ENCODE peak calls at places on chromosomes 6 and 20, in nine cellular contexts. Y is endothelial cell, Q is upper lobe of right lung, J is WERI-Rb-1, G is IMR-90, C is lower lobe of right lung, H is fibroblast of lung, N is MCF 10A, R is epithelial cell of esophagus. L is an unnamed sample.

GRCh38 chr6:33983109-33983475 is 162.8 kb downstream of the GRM4 start:
- DNase-seq in Y (no peak), Q (peak), J (peak), G (peak), C (peak), H (no peak), N (peak), R (peak), L (peak)

GRCh38 chr6:28856617-28857000 is 67.2 kb downstream of the TRIM27 start:
- DNase-seq in Y (no peak), Q (no peak), J (no peak), G (no peak), C (no peak), H (no peak), N (no peak), R (no peak), L (no peak)

GRCh38 chr20:57879437-57880115 is 169.8 kb upstream of the PMEPA1 start:
- DNase-seq in Y (no peak), Q (no peak), J (no peak), G (no peak), C (no peak), H (no peak), N (no peak), R (no peak), L (no peak)

GRCh38 chr6:136792945-136793289 is 640 bp upstream of the MAP3K5 start:
- DNase-seq in Y (peak), Q (peak), J (peak), G (peak), C (peak), H (peak), N (peak), R (peak), L (peak)

GRCh38 chr6:114733596-114733995 is 390.8 kb upstream of the HS3ST5 start:
- DNase-seq in Y (no peak), Q (no peak), J (no peak), G (no peak), C (no peak), H (no peak), N (peak), R (peak), L (no peak)

GRCh38 chr6:154458565-154459475 is 51.7 kb downstream of the CNKSR3 start:
- DNase-seq in Y (no peak), Q (no peak), J (no peak), G (no peak), C (no peak), H (peak), N (no peak), R (no peak), L (no peak)

GRCh38 chr6:30238178-30238795 is 25.1 kb upstream of the TRIM26 start:
- DNase-seq in Y (no peak), Q (no peak), J (peak), G (peak), C (no peak), H (peak), N (peak), R (peak), L (no peak)

GRCh38 chr6:96522469-96523009 is 933 bp downstream of the UFL1 start:
- DNase-seq in Y (no peak), Q (no peak), J (no peak), G (peak), C (no peak), H (peak), N (no peak), R (peak), L (no peak)

GRCh38 chr6:26065952-26066380 is 21.3 kb upstream of the HFE start:
- DNase-seq in Y (peak), Q (peak), J (peak), G (peak), C (no peak), H (peak), N (peak), R (peak), L (no peak)

GRCh38 chr6:73323323-73323722 is 30.8 kb downstream of the DPPA5 start:
- DNase-seq in Y (no peak), Q (no peak), J (no peak), G (no peak), C (no peak), H (no peak), N (no peak), R (no peak), L (no peak)

GRCh38 chr6:143064996-143065683 is 4.5 kb downstream of the AIG1 start:
- DNase-seq in Y (no peak), Q (no peak), J (no peak), G (no peak), C (no peak), H (peak), N (peak), R (peak), L (no peak)

GRCh38 chr20:42604998-42605970 is 584.4 kb downstream of the PTPRT start:
- DNase-seq in Y (no peak), Q (no peak), J (no peak), G (no peak), C (no peak), H (no peak), N (no peak), R (no peak), L (no peak)

GRCh38 chr6:130565696-130566095 is 199.9 kb downstream of the TMEM200A start:
- DNase-seq in Y (no peak), Q (no peak), J (no peak), G (no peak), C (no peak), H (no peak), N (no peak), R (no peak), L (no peak)

GRCh38 chr6:37712508-37712907 is 14.8 kb upstream of the MDGA1 start:
- DNase-seq in Y (no peak), Q (no peak), J (no peak), G (no peak), C (no peak), H (no peak), N (no peak), R (no peak), L (no peak)

GRCh38 chr20:16350465-16350864 is 222.8 kb downstream of the KIF16B start:
- DNase-seq in Y (no peak), Q (no peak), J (no peak), G (peak), C (no peak), H (peak), N (peak), R (peak), L (no peak)

GRCh38 chr6:101163611-101164010 is 229.9 kb upstream of the GRIK2 start:
- DNase-seq in Y (no peak), Q (no peak), J (peak), G (no peak), C (no peak), H (no peak), N (no peak), R (no peak), L (no peak)

GRCh38 chr6:83183082-83183828 is 9.8 kb downstream of the PGM3 start:
- DNase-seq in Y (no peak), Q (no peak), J (no peak), G (peak), C (no peak), H (peak), N (peak), R (peak), L (no peak)

GRCh38 chr20:58722379-58722778 is 29.8 kb downstream of the NPEPL1 start:
- DNase-seq in Y (no peak), Q (no peak), J (no peak), G (no peak), C (no peak), H (no peak), N (no peak), R (no peak), L (peak)

GRCh38 chr6:43012364-43012763 is 1.4 kb downstream of the MEA1 start:
- DNase-seq in Y (no peak), Q (no peak), J (no peak), G (no peak), C (no peak), H (no peak), N (no peak), R (no peak), L (no peak)

GRCh38 chr6:43013843-43014433 is at the start of the genes KLHDC3 and MEA1:
- DNase-seq in Y (peak), Q (peak), J (peak), G (peak), C (peak), H (peak), N (peak), R (peak), L (peak)

GRCh38 chr6:43013020-43013842 is 515 bp downstream of the MEA1 start:
- DNase-seq in Y (no peak), Q (no peak), J (no peak), G (peak), C (no peak), H (peak), N (no peak), R (no peak), L (no peak)

GRCh38 chr6:43016166-43016915 is 2.3 kb downstream of the KLHDC3 start:
- DNase-seq in Y (no peak), Q (no peak), J (no peak), G (no peak), C (no peak), H (no peak), N (no peak), R (no peak), L (no peak)

DNA sequence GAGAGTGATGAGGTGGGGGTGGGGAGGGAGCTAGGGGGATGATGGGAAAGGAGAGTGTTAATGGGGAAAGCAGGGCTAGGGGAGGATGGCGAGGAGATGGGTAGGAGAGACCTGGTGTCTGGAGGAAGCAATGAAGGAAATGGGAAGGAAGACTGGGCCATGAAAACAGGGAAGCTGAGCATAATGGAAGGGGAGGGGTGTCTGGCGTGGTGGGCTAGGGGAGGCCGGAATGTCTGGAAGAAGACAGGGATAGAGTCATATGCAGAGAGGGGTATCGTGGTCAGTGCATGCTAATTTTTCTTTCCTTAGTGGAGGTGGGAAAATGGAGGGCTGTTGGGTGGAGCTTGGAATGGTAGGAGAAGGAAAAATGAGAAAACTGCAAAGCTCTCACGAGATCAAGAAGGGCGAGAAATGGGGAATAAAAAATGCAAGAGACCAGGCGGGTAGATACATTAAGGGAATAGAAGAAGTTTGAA is 423 bp downstream of the KLHDC3 start:
- DNase-seq in Y (no peak), Q (no peak), J (no peak), G (peak), C (no peak), H (peak), N (peak), R (peak), L (no peak)
- TF ChIP-seq CTCF in Y (no peak), Q (no peak), J (no peak), G (no peak), C (no peak), H (no peak), N (no peak), R (no peak), L (no peak)

DNA sequence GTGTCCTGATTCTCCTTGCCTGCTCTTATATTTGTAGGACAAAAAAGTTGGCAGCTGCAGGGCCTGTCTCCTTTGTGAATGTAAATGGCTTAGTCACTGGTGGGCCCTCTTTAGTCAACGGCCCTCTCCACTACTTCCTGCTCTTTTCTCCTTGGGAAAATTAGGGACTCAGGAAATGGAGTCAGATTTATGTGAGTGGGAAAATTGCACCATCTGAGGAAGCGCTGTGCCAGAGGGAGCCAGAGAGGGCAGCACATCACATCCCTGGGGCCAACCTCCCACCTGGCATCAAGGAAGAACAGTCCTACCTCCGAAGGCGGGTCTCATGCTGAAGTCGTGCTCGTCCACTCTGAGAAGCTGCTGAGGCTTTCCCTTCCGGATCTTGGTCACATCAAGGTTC is 15.6 kb downstream of the GABRR2 start:
- DNase-seq in Y (no peak), Q (no peak), J (peak), G (peak), C (no peak), H (peak), N (peak), R (no peak), L (no peak)
- TF ChIP-seq CTCF in Y (no peak), Q (no peak), J (peak), G (peak), C (no peak), H (peak), N (no peak), R (peak), L (peak)

GRCh38 chr6:47428746-47429664 is 48.6 kb upstream of the CD2AP start:
- DNase-seq in Y (no peak), Q (no peak), J (no peak), G (no peak), C (no peak), H (no peak), N (no peak), R (no peak), L (no peak)

GRCh38 chr6:47424436-47424836 is 53.2 kb upstream of the CD2AP start:
- DNase-seq in Y (no peak), Q (no peak), J (no peak), G (no peak), C (no peak), H (no peak), N (no peak), R (no peak), L (no peak)

GRCh38 chr6:47428288-47428687 is 49.3 kb upstream of the CD2AP start:
- DNase-seq in Y (no peak), Q (no peak), J (no peak), G (no peak), C (no peak), H (no peak), N (no peak), R (no peak), L (no peak)

GRCh38 chr6:47423087-47423486 is 54.5 kb upstream of the CD2AP start:
- DNase-seq in Y (no peak), Q (no peak), J (no peak), G (peak), C (no peak), H (no peak), N (no peak), R (no peak), L (no peak)

DNA sequence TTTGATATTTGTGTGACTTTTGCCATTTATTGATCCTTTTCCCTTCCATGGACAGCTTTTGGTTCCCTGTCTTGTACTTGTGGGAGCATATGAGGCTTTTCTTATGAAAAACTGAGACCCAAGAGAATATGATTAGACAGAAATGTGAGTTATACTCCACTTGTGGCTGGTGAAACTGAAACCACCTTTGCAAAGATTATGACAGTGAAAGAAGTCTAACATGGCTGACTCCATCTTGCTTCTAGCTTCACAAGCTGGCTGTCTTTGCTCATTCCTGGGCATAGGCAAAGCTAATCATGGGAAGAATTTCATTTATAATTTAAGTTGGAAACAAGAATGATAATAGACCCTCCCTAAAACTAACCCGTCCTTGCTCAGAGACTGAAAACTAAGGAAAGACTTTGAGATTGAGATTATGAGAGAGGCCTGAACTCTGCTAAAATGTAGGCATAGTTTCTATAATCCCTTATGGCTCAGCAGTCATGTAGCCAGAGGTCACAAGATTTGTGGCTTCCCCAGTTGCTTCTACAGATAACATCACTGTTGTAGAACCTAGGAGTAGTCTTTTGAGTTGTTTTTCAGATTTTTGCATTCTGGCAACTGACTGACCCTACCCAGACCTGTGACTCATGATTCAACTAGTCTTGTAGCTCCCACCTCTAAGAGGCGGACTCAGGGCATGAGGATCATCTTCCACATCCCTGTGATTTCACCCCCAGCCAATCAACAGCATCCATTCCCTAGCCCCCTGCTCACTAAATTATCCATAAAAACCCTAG is 50.9 kb upstream of the CD2AP start:
- DNase-seq in Y (no peak), Q (no peak), J (no peak), G (no peak), C (no peak), H (peak), N (no peak), R (no peak), L (no peak)
- TF ChIP-seq CTCF in Y (no peak), Q (no peak), J (no peak), G (no peak), C (no peak), H (no peak), N (no peak), R (no peak), L (no peak)

DNA sequence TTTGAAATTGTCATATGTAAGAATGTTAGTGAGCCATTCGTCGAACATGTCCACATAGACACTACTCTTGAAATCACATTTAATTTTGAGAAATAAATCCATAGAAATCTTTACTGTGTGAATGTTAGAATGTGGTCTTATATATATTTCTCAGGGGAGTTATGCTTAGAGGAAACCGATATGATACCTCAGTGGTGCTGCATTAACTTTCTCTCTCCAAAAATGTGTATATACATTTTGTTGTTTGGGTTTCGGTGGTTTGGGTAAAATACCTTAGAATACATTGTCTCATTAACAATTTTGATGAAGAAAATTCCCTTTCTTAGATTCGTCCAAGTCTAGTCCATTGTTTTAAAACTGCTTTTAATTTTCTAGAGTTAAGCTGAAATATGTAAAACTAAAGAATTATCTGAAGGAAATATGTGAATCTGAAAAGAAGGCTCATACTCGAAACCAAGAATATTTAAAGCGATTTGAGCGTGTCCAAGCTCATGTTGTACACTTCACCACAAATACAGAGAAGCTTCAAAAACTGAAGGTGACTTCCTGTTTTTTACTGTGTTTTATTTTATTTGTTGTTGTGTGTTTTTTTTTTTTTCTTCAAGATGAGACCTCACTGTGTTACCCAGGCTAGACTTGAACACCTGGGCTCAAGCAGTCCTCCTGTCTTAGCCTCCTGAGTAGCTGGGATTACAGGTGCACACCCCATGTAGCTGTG is 10.3 kb downstream of the KIZ start:
- DNase-seq in Y (no peak), Q (no peak), J (no peak), G (no peak), C (no peak), H (no peak), N (no peak), R (no peak), L (no peak)
- TF ChIP-seq CTCF in Y (no peak), Q (no peak), J (no peak), G (no peak), C (no peak), H (no peak), N (no peak), R (no peak), L (no peak)

GRCh38 chr6:70270287-70271005 is 32.4 kb downstream of the COL9A1 start:
- DNase-seq in Y (no peak), Q (no peak), J (peak), G (no peak), C (no peak), H (no peak), N (no peak), R (no peak), L (no peak)

GRCh38 chr6:70277480-70277879 is 25.4 kb downstream of the COL9A1 start:
- DNase-seq in Y (no peak), Q (no peak), J (no peak), G (peak), C (no peak), H (peak), N (peak), R (peak), L (no peak)

DNA sequence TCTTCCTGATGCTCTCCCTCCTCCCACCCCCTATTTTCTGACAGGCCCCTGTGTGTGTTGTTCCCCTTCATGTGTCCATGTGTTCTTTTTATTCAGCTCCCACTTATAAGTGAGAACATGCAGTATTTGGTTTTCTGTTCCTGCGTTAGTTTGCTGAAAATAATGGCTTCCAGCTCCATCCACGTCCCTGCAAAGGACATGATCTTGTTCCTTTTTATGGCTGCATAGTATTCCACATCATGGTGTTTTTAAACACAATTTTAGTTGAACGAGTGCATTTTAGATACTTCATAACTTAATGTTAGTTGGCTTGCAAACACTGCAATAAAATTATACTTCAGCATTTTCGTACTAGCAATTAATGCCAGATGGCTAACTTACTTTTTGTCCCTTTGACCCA is 28.5 kb downstream of the COL9A1 start:
- DNase-seq in Y (no peak), Q (no peak), J (no peak), G (no peak), C (no peak), H (no peak), N (no peak), R (no peak), L (no peak)
- TF ChIP-seq CTCF in Y (no peak), Q (no peak), J (no peak), G (no peak), C (no peak), H (no peak), N (no peak), R (no peak), L (no peak)

L was measured in chondrocyte.